ENCODE peak calls at places on chromosomes 6 and 20, in four cellular contexts. R, E, U and Y are unnamed samples.

GRCh38 chr6:16739329-16739801 is 21.9 kb downstream of the ATXN1 start:
- DNase-seq in E (no peak), R (no peak), U (no peak), Y (no peak)

GRCh38 chr20:11204926-11205768 is 531.3 kb upstream of the JAG1 start:
- DNase-seq in E (no peak), U (peak), R (peak), Y (peak)

GRCh38 chr6:121651420-121651819 is 216.0 kb downstream of the GJA1 start:
- DNase-seq in U (no peak), E (no peak), R (no peak), Y (no peak)

GRCh38 chr6:21612067-21612745 is 18.7 kb downstream of the SOX4 start:
- DNase-seq in E (no peak), U (no peak), R (no peak), Y (peak)

GRCh38 chr20:21936720-21937380 is 231.4 kb downstream of the PAX1 start:
- DNase-seq in R (no peak), U (peak), E (no peak), Y (no peak)

GRCh38 chr6:14766595-14766994 is 479.3 kb upstream of the JARID2 start:
- DNase-seq in U (no peak), E (no peak), R (no peak), Y (no peak)

GRCh38 chr20:41095110-41095969 is 42.0 kb upstream of the PLCG1 start:
- DNase-seq in R (peak), U (no peak), E (peak), Y (peak)

GRCh38 chr6:69232506-69233194 is 564.2 kb downstream of the LMBRD1 start:
- DNase-seq in R (peak), U (no peak), E (peak), Y (peak)

GRCh38 chr20:17823382-17824144 is 123.8 kb downstream of the BANF2 start:
- DNase-seq in R (no peak), U (no peak), E (no peak), Y (no peak)
- TF ChIP-seq TEAD4 in R (no peak), U (no peak), E (no peak), Y (no peak)

GRCh38 chr6:94463306-94463705 is 1043.9 kb upstream of the EPHA7 start:
- DNase-seq in U (no peak), E (no peak), R (no peak), Y (no peak)

GRCh38 chr6:94464018-94464510 is 1044.7 kb upstream of the EPHA7 start:
- DNase-seq in R (no peak), E (no peak), U (no peak), Y (no peak)

GRCh38 chr6:94462231-94462630 is 1042.9 kb upstream of the EPHA7 start:
- DNase-seq in E (no peak), R (no peak), U (no peak), Y (no peak)
- TF ChIP-seq TEAD4 in E (no peak), R (no peak), U (no peak), Y (no peak)

GRCh38 chr6:54893818-54894217 is 47.2 kb downstream of the FAM83B start:
- DNase-seq in U (no peak), E (no peak), R (no peak), Y (no peak)
- TF ChIP-seq TEAD4 in U (no peak), E (no peak), R (no peak), Y (no peak)

GRCh38 chr6:39367661-39368060 is 45.2 kb upstream of the KCNK16 start:
- DNase-seq in E (no peak), R (no peak), U (no peak), Y (no peak)

GRCh38 chr6:39363280-39363679 is 40.8 kb upstream of the KCNK16 start:
- DNase-seq in U (no peak), E (no peak), R (no peak), Y (no peak)

GRCh38 chr6:39365281-39366074 is 43.0 kb upstream of the KCNK16 start:
- DNase-seq in U (no peak), E (no peak), R (no peak), Y (no peak)

GRCh38 chr6:39370021-39370420 is 47.5 kb upstream of the KCNK16 start:
- DNase-seq in E (no peak), R (no peak), U (no peak), Y (no peak)

GRCh38 chr6:39366875-39367618 is 44.5 kb upstream of the KCNK16 start:
- DNase-seq in R (no peak), E (no peak), U (no peak), Y (peak)
- TF ChIP-seq TEAD4 in R (no peak), E (no peak), U (no peak), Y (no peak)

GRCh38 chr20:59434950-59435349 is 134.5 kb downstream of the EDN3 start:
- DNase-seq in U (no peak), R (no peak), E (no peak), Y (no peak)
- TF ChIP-seq TEAD4 in U (no peak), R (no peak), E (no peak), Y (no peak)

GRCh38 chr6:71822626-71823025 is 63.7 kb upstream of the RIMS1 start:
- DNase-seq in R (no peak), E (no peak), U (no peak), Y (no peak)
- TF ChIP-seq TEAD4 in R (no peak), E (no peak), U (no peak), Y (no peak)

DNA sequence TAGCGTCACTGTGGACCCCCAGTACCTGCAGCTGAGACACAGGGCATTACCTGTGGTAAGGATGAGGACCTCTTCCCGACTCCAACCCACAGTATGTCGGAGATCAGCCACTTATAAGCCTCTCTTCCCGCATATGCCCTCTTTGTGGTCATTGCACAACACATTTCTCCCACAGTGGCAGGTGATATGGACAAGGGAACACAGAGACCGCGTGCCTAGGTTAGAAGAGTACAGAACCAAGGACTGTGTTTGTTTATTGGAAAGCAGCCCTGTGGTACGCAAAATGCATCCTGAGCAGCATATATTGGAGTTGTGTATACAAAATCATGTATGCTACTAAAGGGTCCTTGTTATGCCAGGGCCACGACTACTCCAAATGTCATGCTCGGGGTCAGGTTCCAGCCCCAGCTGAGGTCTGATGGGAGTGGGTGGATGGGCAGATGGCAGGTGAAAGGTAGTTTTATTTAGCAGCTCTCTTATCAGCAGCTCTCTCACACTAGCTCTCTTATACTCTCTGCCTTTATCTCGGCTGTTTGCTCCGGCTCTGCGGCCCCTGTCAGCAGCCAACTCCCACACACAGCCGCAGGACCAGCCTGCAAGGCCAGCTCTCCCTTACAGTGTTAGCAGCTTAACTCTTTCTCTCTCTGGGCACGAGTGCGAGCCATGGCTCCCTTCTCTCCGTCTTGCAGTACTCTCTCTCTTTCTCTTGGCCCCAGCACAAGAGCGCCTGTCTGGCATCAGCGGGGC is 569.0 kb downstream of the KIF16B start:
- DNase-seq in R (no peak), U (no peak), E (no peak), Y (no peak)
- TF ChIP-seq TEAD4 in R (no peak), U (no peak), E (no peak), Y (no peak)

GRCh38 chr6:91105532-91105931 is 518.7 kb upstream of the MAP3K7 start:
- DNase-seq in R (no peak), U (no peak), E (no peak), Y (no peak)

GRCh38 chr6:91106083-91106482 is 519.2 kb upstream of the MAP3K7 start:
- DNase-seq in U (no peak), E (no peak), R (no peak), Y (no peak)
- TF ChIP-seq TEAD4 in U (no peak), E (no peak), R (no peak), Y (no peak)

GRCh38 chr6:170271771-170272314 is 19.0 kb downstream of the DLL1 start:
- DNase-seq in U (no peak), R (no peak), E (no peak), Y (no peak)
- TF ChIP-seq TEAD4 in U (no peak), R (no peak), E (no peak), Y (no peak)